ENCODE peak calls at places on chromosome 1, in four cellular contexts. Z, C, P and E are unnamed samples.

GRCh38 chr1:32724678-32725594 is 22.4 kb upstream of the SYNC start:
- DNase-seq in Z (peak; percentile 43), C (no peak), P (peak; percentile 65), E (no peak)

GRCh38 chr1:203796223-203796747 is 862 bp downstream of the ZBED6 start:
- DNase-seq in Z (no peak), C (no peak), P (peak; percentile 36), E (peak; percentile 21)

GRCh38 chr1:83123019-83123418 is 875.9 kb downstream of the TTLL7 start:
- DNase-seq in Z (no peak), C (no peak), P (no peak), E (no peak)

GRCh38 chr1:19435181-19435580 is 50.2 kb downstream of the CAPZB start:
- DNase-seq in Z (peak; percentile 53), C (peak; percentile 79), P (no peak), E (no peak)

GRCh38 chr1:212288614-212289013 is 3.4 kb downstream of the PPP2R5A start:
- DNase-seq in Z (no peak), C (no peak), P (no peak), E (no peak)

GRCh38 chr1:228079601-228080263 is 2.8 kb upstream of the ARF1 start:
- DNase-seq in Z (peak; percentile 8), C (peak; percentile 63), P (peak; percentile 5), E (no peak)

GRCh38 chr1:54934869-54935268 is 45.6 kb upstream of the TMEM61 start:
- DNase-seq in Z (no peak), C (no peak), P (no peak), E (no peak)

GRCh38 chr1:166789286-166789685 is 50.0 kb upstream of the POGK start:
- DNase-seq in Z (no peak), C (no peak), P (no peak), E (no peak)

GRCh38 chr1:94526152-94526551 is 15.4 kb downstream of the F3 start:
- DNase-seq in Z (no peak), C (no peak), P (no peak), E (no peak)

GRCh38 chr1:7549277-7549676 is 221.8 kb upstream of the VAMP3 start:
- DNase-seq in Z (no peak), C (no peak), P (no peak), E (peak; percentile 29)

GRCh38 chr1:47765236-47765635 is 231.9 kb downstream of the TRABD2B start:
- DNase-seq in Z (no peak), C (no peak), P (no peak), E (no peak)

GRCh38 chr1:240031009-240031408 is 60.7 kb upstream of the FMN2 start:
- DNase-seq in Z (no peak), C (no peak), P (no peak), E (no peak)

GRCh38 chr1:219928791-219929118 is 398 bp upstream of the SLC30A10 start:
- DNase-seq in Z (no peak), C (no peak), P (no peak), E (no peak)

GRCh38 chr1:72284398-72285073 is 2.2 kb upstream of the NEGR1 start:
- DNase-seq in Z (peak; percentile 54), C (peak; percentile 73), P (peak; percentile 19), E (peak; percentile 30)

GRCh38 chr1:29156543-29157268 is 25.0 kb downstream of the SRSF4 start:
- DNase-seq in Z (peak; percentile 60), C (no peak), P (no peak), E (no peak)
- TF ChIP-seq POLR2A in Z (no peak), C (no peak), P (no peak), E (no peak)

GRCh38 chr1:35574655-35575400 is 1.7 kb downstream of the TFAP2E start:
- DNase-seq in Z (no peak), C (no peak), P (no peak), E (peak; percentile 83)

GRCh38 chr1:35573776-35574654 is 901 bp downstream of the TFAP2E start:
- DNase-seq in Z (no peak), C (no peak), P (no peak), E (no peak)

GRCh38 chr1:35576061-35576765 is 3.1 kb downstream of the TFAP2E start:
- DNase-seq in Z (no peak), C (no peak), P (no peak), E (no peak)

GRCh38 chr1:35575401-35575958 is 2.4 kb downstream of the TFAP2E start:
- DNase-seq in Z (no peak), C (no peak), P (no peak), E (no peak)

GRCh38 chr1:35577071-35577998 is 4.2 kb downstream of the TFAP2E start:
- DNase-seq in Z (no peak), C (no peak), P (peak; percentile 59), E (no peak)
- H3K4me3 ChIP-seq in Z (peak overlapping the region; percentile 29), C (peak overlapping the region; percentile 55), P (peak overlapping the region; percentile 59), E (peak overlapping the region; percentile 6)

GRCh38 chr1:160328171-160328570 is 14.9 kb downstream of the COPA start:
- DNase-seq in Z (no peak), C (no peak), P (no peak), E (no peak)

GRCh38 chr1:160322831-160323230 is 20.2 kb downstream of the COPA start:
- DNase-seq in Z (no peak), C (no peak), P (no peak), E (no peak)

GRCh38 chr1:160330119-160330518 is 12.9 kb downstream of the COPA start:
- DNase-seq in Z (no peak), C (no peak), P (no peak), E (no peak)

GRCh38 chr1:160326393-160326792 is 16.7 kb downstream of the COPA start:
- DNase-seq in Z (no peak), C (no peak), P (no peak), E (no peak)

GRCh38 chr1:160325252-160325651 is 17.8 kb downstream of the COPA start:
- DNase-seq in Z (no peak), C (no peak), P (no peak), E (no peak)
- TF ChIP-seq POLR2A in Z (no peak), C (no peak), P (no peak), E (no peak)

DNA sequence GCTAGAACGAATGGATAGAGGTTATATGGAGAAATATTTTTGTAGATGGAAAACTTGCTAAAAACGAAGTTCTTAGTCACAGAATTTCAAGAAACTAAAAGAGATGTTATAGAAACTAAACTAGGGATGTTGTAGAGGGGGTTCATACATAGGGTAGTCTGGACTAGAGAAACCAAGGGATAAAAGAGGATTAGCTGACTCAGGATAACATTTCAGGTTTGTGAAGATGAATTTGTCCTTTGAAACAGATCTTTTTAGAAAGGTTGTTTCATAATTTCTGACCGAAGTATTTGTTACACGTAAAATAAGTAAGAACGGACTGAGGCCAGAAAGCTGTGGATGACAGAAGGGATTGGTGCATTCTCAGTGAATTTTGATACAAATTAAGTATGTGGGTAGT is 13.6 kb downstream of the YTHDF2 start:
- DNase-seq in Z (no peak), C (no peak), P (no peak), E (no peak)
- H3K4me3 ChIP-seq in Z (no peak overlapping the region), C (no peak overlapping the region), P (no peak overlapping the region), E (no peak overlapping the region)

DNA sequence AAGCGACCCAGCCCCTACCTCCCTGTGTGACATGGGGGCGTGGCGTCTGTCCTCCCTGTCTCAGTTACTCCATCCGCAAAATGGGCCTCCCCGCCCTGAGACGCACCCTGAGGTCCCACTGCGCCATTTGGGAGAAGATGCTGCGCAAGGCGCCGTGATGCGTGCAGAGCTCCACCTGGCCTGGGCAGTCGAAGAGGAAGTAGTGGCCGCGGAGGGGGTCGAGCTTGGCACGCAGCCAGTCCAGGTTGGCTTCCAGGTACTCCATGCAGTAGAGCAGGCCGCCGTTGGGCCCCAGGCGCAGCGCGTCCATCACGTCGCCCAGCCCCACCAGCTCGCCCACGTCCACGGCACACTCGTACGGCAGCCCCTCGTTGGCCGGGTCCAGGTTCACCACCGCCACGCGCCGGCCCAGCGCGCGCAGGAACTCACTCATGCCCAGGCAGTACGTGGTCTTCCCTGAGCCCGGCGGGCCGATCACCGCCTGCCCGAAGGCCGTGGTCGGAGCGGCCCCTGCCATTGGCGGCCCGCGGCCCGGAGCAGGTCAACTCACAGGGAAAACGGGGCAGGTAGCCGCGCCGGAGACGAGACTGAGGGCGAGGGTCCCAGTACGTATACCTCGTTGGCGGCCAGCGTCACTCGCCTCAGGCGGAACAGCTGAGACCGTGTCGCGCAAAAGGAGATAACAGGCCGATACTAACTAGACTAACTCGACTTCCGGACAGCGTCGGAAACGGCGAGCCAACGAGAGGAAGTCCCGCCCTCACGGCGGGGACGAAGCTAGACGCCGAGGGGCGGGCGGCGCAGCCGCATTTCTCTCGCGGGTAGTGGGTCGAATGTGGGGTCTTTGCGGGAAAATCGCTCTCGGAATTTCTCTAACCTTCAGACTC is at the start of gene GPN2:
- DNase-seq in Z (peak; percentile 70), C (peak; percentile 86), P (peak; percentile 82), E (peak; percentile 94)
- TF ChIP-seq POLR2A in Z (peak; percentile 52), C (peak; percentile 64), P (peak; percentile 88), E (no peak)

DNA sequence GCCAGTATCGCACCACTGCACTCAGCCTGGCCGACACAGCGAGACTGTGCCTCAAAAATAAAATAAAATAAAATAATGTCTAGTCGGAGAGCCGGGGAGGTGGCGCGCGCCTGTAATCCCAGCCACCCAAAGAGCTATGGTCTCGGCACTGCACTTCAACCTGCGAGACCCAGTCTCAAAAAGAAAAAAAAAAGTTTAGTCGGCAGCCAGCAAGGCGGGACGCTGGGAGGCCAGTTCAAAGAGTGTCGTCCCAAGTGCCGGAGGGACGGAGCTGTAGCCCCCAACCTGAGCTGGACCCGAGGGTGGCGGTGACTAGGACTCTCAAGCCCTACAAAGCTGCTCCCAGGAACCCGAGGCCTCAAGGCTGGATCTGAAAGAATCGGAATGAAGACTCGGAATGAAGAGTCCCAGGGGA is 632 bp upstream of the FALEC start:
- DNase-seq in Z (no peak), C (no peak), P (no peak), E (no peak)
- H3K4me3 ChIP-seq in Z (peak overlapping the region; percentile 60), C (peak overlapping the region; percentile 63), P (peak overlapping the region; percentile 64), E (peak overlapping the region; percentile 28)

GRCh38 chr1:116373451-116374339 is 651 bp downstream of the ATP1A1 start:
- DNase-seq in Z (peak; percentile 46), C (peak; percentile 88), P (peak; percentile 76), E (peak; percentile 95)
- TF ChIP-seq POLR2A in Z (peak; percentile 6), C (peak; percentile 23), P (peak; percentile 55), E (no peak)

DNA sequence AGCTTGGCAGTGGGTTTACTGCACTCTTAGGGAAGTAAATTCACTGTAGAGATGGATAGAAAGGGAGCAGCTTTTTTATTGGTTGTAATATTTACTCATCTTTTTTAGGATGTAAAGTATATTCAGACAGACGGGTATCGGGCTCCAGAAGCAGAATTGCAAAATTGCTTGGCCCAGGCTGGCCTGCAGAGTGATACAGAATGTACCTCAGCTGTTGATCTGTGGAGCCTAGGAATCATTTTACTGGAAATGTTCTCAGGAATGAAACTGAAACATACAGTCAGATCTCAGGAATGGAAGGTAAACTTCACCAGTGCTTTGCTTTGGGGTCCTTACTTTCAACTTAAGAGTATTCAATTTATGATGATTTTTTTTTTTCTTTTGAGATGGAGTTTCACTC is 3.2 kb downstream of the UHMK1 start:
- DNase-seq in Z (no peak), C (no peak), P (no peak), E (no peak)
- H3K4me3 ChIP-seq in Z (no peak overlapping the region), C (no peak overlapping the region), P (no peak overlapping the region), E (no peak overlapping the region)

GRCh38 chr1:45010855-45011811 is at the start of gene HECTD3:
- DNase-seq in Z (peak; percentile 75), C (peak; percentile 88), P (peak; percentile 90), E (peak; percentile 78)
- TF ChIP-seq POLR2A in Z (no peak), C (peak; percentile 40), P (peak; percentile 70), E (no peak)